ENCODE peak calls at places on chromosomes 11 and 22, in five cellular contexts. One of them, this sample, is unnamed.

GRCh38 chr11:105611837-105612480 is 2.1 kb downstream of the GRIA4 start:
- DNase-seq in thoracic aorta: no peak
- DNase-seq in right atrium auricular region: no peak
- DNase-seq in psoas muscle: no peak
- DNase-seq in A673: no peak
- DNase-seq in this sample: no peak

GRCh38 chr11:92340839-92341238 is 116.2 kb downstream of the FAT3 start:
- DNase-seq in A673: peak; percentile 48
- DNase-seq in thoracic aorta: no peak
- DNase-seq in right atrium auricular region: no peak
- DNase-seq in psoas muscle: no peak
- DNase-seq in this sample: peak; percentile 60

GRCh38 chr11:70566768-70567530 is 168.6 kb downstream of the CTTN start:
- DNase-seq in right atrium auricular region: no peak
- DNase-seq in thoracic aorta: no peak
- DNase-seq in A673: no peak
- DNase-seq in psoas muscle: peak; percentile 4
- DNase-seq in this sample: no peak

GRCh38 chr22:27135582-27135981 is 478.2 kb downstream of the MIAT start:
- DNase-seq in psoas muscle: no peak
- DNase-seq in A673: no peak
- DNase-seq in thoracic aorta: no peak
- DNase-seq in right atrium auricular region: no peak
- DNase-seq in this sample: no peak

GRCh38 chr11:32310218-32310601 is 125.1 kb downstream of the WT1 start:
- DNase-seq in thoracic aorta: no peak
- DNase-seq in A673: no peak
- DNase-seq in psoas muscle: no peak
- DNase-seq in right atrium auricular region: no peak
- DNase-seq in this sample: no peak

GRCh38 chr11:85485902-85486301 is 141.2 kb downstream of the DLG2 start:
- DNase-seq in A673: no peak
- DNase-seq in right atrium auricular region: no peak
- DNase-seq in thoracic aorta: no peak
- DNase-seq in psoas muscle: no peak
- DNase-seq in this sample: no peak

GRCh38 chr11:94400839-94401772 is at the start of gene GPR83:
- DNase-seq in right atrium auricular region: no peak
- DNase-seq in thoracic aorta: no peak
- DNase-seq in psoas muscle: peak; percentile 41
- DNase-seq in A673: peak; percentile 58
- DNase-seq in this sample: peak; percentile 61

GRCh38 chr11:46953093-46953492 is 16.5 kb downstream of the CSTPP1 start:
- DNase-seq in right atrium auricular region: no peak
- DNase-seq in A673: no peak
- DNase-seq in psoas muscle: no peak
- DNase-seq in thoracic aorta: no peak
- DNase-seq in this sample: no peak

GRCh38 chr22:49756201-49756600 is 71.5 kb downstream of the BRD1 start:
- DNase-seq in right atrium auricular region: peak; percentile 44
- DNase-seq in thoracic aorta: no peak
- DNase-seq in A673: no peak
- DNase-seq in psoas muscle: no peak
- DNase-seq in this sample: no peak

GRCh38 chr11:81470446-81470845 is 1263.2 kb downstream of the FAM181B start:
- DNase-seq in right atrium auricular region: no peak
- DNase-seq in thoracic aorta: no peak
- DNase-seq in A673: no peak
- DNase-seq in psoas muscle: no peak
- DNase-seq in this sample: no peak

GRCh38 chr11:28963189-28963588 is 855.0 kb downstream of the METTL15 start:
- DNase-seq in psoas muscle: no peak
- DNase-seq in right atrium auricular region: no peak
- DNase-seq in thoracic aorta: no peak
- DNase-seq in A673: no peak
- DNase-seq in this sample: no peak

GRCh38 chr22:19716829-19717105 is 2.5 kb downstream of the SEPTIN5 start:
- DNase-seq in psoas muscle: no peak
- DNase-seq in thoracic aorta: no peak
- DNase-seq in A673: no peak
- DNase-seq in right atrium auricular region: no peak
- DNase-seq in this sample: no peak

GRCh38 chr11:87097582-87097981 is 59.8 kb downstream of the TMEM135 start:
- DNase-seq in right atrium auricular region: no peak
- DNase-seq in A673: peak; percentile 84
- DNase-seq in psoas muscle: no peak
- DNase-seq in thoracic aorta: no peak
- DNase-seq in this sample: peak; percentile 69

GRCh38 chr11:74673956-74674355 is 57.3 kb downstream of the CHRDL2 start:
- DNase-seq in right atrium auricular region: no peak
- DNase-seq in A673: no peak
- DNase-seq in psoas muscle: no peak
- DNase-seq in thoracic aorta: no peak
- DNase-seq in this sample: no peak

GRCh38 chr22:47552541-47553205 is 790.2 kb downstream of the TBC1D22A start:
- DNase-seq in A673: no peak
- DNase-seq in thoracic aorta: no peak
- DNase-seq in psoas muscle: no peak
- DNase-seq in right atrium auricular region: peak; percentile 30
- DNase-seq in this sample: no peak

GRCh38 chr22:39685336-39686177 is 115.0 kb downstream of the CACNA1I start:
- DNase-seq in psoas muscle: no peak
- DNase-seq in right atrium auricular region: no peak
- DNase-seq in A673: no peak
- DNase-seq in thoracic aorta: no peak
- DNase-seq in this sample: no peak

GRCh38 chr11:73838443-73839122 is 38.1 kb downstream of the COA4 start:
- DNase-seq in right atrium auricular region: no peak
- DNase-seq in psoas muscle: no peak
- DNase-seq in A673: no peak
- DNase-seq in thoracic aorta: no peak
- DNase-seq in this sample: no peak

GRCh38 chr11:72789493-72790131 is 4.2 kb downstream of the STARD10 start:
- DNase-seq in thoracic aorta: no peak
- DNase-seq in psoas muscle: peak; percentile 72
- DNase-seq in right atrium auricular region: no peak
- DNase-seq in A673: no peak
- DNase-seq in this sample: no peak

GRCh38 chr22:19974233-19974861 is 32.7 kb upstream of the TXNRD2 start:
- DNase-seq in thoracic aorta: no peak
- DNase-seq in right atrium auricular region: no peak
- DNase-seq in psoas muscle: no peak
- DNase-seq in A673: peak; percentile 95
- DNase-seq in this sample: peak; percentile 94

GRCh38 chr11:103862827-103863213 is 173.6 kb upstream of the DDI1 start:
- DNase-seq in thoracic aorta: no peak
- DNase-seq in right atrium auricular region: no peak
- DNase-seq in psoas muscle: no peak
- DNase-seq in A673: peak; percentile 15
- DNase-seq in this sample: no peak

GRCh38 chr11:134266841-134267251 is 9.3 kb upstream of the GLB1L3 start:
- DNase-seq in psoas muscle: no peak
- DNase-seq in right atrium auricular region: no peak
- DNase-seq in thoracic aorta: no peak
- DNase-seq in A673: no peak
- DNase-seq in this sample: no peak

GRCh38 chr11:7967826-7968225 is 2.6 kb upstream of the NLRP10 start:
- DNase-seq in A673: no peak
- DNase-seq in right atrium auricular region: no peak
- DNase-seq in thoracic aorta: no peak
- DNase-seq in psoas muscle: no peak
- DNase-seq in this sample: no peak

GRCh38 chr22:44544523-44545433 is 46.7 kb upstream of the RTL6 start:
- DNase-seq in psoas muscle: no peak
- DNase-seq in thoracic aorta: no peak
- DNase-seq in right atrium auricular region: no peak
- DNase-seq in A673: no peak
- DNase-seq in this sample: no peak

GRCh38 chr11:77073328-77074001 is 6.7 kb downstream of the CAPN5 start:
- DNase-seq in thoracic aorta: peak; percentile 81
- DNase-seq in psoas muscle: peak; percentile 90
- DNase-seq in A673: peak; percentile 21
- DNase-seq in right atrium auricular region: peak; percentile 93
- DNase-seq in this sample: peak; percentile 97
- TF ChIP-seq CTCF in thoracic aorta: peak; percentile 45
- TF ChIP-seq CTCF in psoas muscle: peak; percentile 13
- TF ChIP-seq CTCF in A673: no peak
- TF ChIP-seq CTCF in right atrium auricular region: no peak
- TF ChIP-seq CTCF in this sample: peak; percentile 81

DNA sequence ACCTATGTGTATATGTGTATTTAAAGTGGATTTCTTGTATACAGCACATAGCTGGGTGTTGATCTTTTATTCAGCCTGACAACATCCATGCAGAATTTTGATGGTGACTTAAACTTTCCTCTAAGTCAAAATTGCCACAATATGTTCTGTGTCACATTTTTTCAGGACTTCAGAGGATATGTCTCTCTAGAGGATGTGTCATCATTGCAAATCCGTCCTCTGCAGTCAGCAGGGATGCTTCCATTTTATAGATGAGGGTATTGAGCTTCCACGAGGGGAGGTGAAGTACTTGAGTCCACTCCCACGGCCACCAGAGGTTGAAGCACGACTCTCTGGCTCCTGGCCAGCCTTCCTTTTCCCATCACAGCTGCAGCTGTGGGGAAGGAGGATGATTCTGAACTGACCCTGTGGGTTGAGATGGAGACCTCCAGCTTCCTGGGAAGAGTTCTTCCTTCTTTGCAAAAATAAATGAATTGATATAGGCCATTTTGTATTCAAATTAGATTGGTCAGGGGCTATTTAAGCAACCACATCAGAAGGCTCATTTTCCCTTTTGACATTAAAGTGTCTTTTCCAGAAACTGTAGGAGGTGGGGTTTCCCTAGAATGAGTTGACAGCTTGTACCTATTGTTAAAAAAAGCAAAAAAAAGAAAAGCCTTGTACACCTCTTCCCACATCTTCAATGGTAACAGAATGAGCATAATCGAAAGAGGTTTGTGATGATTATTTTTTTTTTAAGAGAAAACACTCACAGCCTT is 55.2 kb upstream of the MYEOV start:
- DNase-seq in thoracic aorta: no peak
- DNase-seq in A673: no peak
- DNase-seq in right atrium auricular region: no peak
- DNase-seq in psoas muscle: no peak
- DNase-seq in this sample: no peak
- H3K4me1 ChIP-seq in thoracic aorta: no peaks in the 10 kb centered on the region
- H3K4me1 ChIP-seq in A673: no peaks in the 10 kb centered on the region
- H3K4me1 ChIP-seq in right atrium auricular region: no peaks in the 10 kb centered on the region
- H3K4me1 ChIP-seq in psoas muscle: no peaks in the 10 kb centered on the region
- H3K4me1 ChIP-seq in this sample: peaks cover 2% of the 10 kb centered on the region

GRCh38 chr11:10625982-10626311 is 57.5 kb upstream of the LYVE1 start:
- DNase-seq in thoracic aorta: no peak
- DNase-seq in A673: no peak
- DNase-seq in right atrium auricular region: no peak
- DNase-seq in psoas muscle: no peak
- DNase-seq in this sample: no peak

GRCh38 chr11:10623797-10624761 is 55.6 kb upstream of the LYVE1 start:
- DNase-seq in right atrium auricular region: no peak
- DNase-seq in thoracic aorta: no peak
- DNase-seq in A673: peak; percentile 53
- DNase-seq in psoas muscle: no peak
- DNase-seq in this sample: peak; percentile 45

GRCh38 chr11:10622108-10622507 is 53.6 kb upstream of the LYVE1 start:
- DNase-seq in psoas muscle: no peak
- DNase-seq in thoracic aorta: no peak
- DNase-seq in right atrium auricular region: no peak
- DNase-seq in A673: no peak
- DNase-seq in this sample: no peak

GRCh38 chr11:10625281-10625981 is 57.0 kb upstream of the LYVE1 start:
- DNase-seq in psoas muscle: no peak
- DNase-seq in right atrium auricular region: no peak
- DNase-seq in A673: no peak
- DNase-seq in thoracic aorta: no peak
- DNase-seq in this sample: no peak

DNA sequence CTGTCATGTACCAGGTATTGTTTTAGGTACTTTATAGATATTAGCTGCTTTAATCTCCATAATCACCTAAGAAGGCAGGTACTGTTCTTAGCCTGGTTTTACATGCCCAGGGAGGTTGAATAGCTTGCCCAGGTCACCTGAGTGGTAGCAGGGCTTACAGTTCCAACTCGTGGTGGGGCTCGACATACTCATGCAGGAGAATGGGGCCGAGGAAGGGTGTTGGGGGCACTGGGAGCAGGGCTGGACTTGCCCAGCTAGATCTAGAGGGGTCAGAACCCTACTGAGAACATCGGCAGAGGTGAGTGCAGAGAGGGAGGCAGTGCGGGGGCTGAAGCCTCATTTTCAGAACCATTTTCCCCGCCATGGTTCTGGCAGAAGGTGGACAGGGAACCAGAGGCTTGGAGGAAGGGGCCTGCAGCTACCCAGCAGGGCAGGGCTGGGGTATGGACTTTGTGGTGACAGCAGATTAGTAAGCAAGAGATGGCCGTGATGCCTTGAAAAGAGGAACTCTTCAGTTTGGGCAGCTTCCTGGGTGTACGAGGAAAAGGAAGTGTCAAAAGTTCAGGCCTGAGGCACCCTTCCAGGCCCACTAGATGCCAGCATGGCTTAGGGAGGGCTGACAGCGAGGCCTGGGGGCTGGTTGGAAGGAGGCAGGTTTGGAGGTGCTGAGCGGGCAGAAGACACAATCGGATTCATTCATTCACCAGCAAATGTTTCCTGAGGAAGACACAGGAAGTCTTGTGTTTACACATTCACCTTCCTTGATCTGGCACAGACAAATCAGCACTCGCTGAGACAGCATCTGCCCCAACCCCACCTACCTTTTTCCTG is 54.7 kb upstream of the LYVE1 start:
- DNase-seq in psoas muscle: no peak
- DNase-seq in A673: no peak
- DNase-seq in thoracic aorta: no peak
- DNase-seq in right atrium auricular region: no peak
- DNase-seq in this sample: no peak
- H3K4me3 ChIP-seq in psoas muscle: no peak overlapping the region
- H3K4me3 ChIP-seq in A673: no peak overlapping the region
- H3K4me3 ChIP-seq in thoracic aorta: no peak overlapping the region
- H3K4me3 ChIP-seq in right atrium auricular region: no peak overlapping the region
- H3K4me3 ChIP-seq in this sample: no peak overlapping the region

DNA sequence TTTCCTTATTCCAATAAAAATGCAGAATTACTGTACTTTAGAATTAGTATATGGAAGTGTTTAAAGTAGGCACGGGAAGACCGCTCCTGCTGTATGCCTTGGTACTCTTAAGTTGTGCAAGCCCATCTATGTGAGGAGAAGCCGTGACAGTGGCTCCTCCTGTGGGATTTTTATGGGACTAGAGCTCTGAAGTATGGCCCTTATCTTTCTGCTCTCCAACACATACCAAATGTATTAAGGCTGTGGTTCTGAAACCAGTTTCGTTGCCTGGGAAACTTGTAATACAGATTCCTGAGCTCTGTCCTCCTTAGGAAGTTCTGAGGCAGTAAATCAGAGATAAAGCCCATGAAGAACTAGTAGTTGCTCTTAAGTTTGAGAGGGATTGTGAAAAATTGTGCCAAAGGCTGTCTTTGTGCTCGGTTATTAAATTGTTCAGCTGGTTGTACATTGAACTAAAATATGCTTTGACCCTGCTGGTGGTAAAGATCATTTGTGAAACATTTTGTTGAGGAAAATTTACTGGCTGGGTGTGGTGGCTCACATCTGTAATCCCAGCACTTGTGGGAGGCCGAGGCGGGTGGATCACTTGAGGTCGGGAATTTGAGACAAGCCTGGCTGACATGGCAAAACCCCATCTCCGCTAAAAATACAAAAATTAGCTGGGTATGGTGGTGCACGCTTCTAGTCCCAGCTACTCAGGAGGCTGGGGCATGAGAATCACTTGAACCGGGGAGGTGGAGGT is 29.3 kb downstream of the RTN3 start:
- DNase-seq in right atrium auricular region: no peak
- DNase-seq in psoas muscle: no peak
- DNase-seq in A673: peak; percentile 37
- DNase-seq in thoracic aorta: no peak
- DNase-seq in this sample: no peak
- TF ChIP-seq CTCF in right atrium auricular region: no peak
- TF ChIP-seq CTCF in psoas muscle: no peak
- TF ChIP-seq CTCF in A673: peak; percentile 15
- TF ChIP-seq CTCF in thoracic aorta: no peak
- TF ChIP-seq CTCF in this sample: no peak